ENCODE peak calls at places on chromosomes 1 and 21, in nine cellular contexts. One of them, this sample, is unnamed.

GRCh38 chr1:38773483-38773882 is 86.1 kb downstream of the RRAGC start:
- DNase-seq in esophagus squamous epithelium: no peak
- DNase-seq in body of pancreas: no peak
- DNase-seq in foreskin fibroblast: no peak
- DNase-seq in GM23338: no peak
- DNase-seq in K562: no peak
- DNase-seq in tibial nerve: no peak
- DNase-seq in left ventricle myocardium inferior: no peak
- DNase-seq in fibroblast of villous mesenchyme: no peak
- DNase-seq in this sample: no peak

GRCh38 chr1:231241751-231242150 is 739 bp downstream of the GNPAT start:
- DNase-seq in esophagus squamous epithelium: no peak
- DNase-seq in body of pancreas: no peak
- DNase-seq in foreskin fibroblast: no peak
- DNase-seq in GM23338: peak; percentile 25
- DNase-seq in K562: peak; percentile 58
- DNase-seq in tibial nerve: peak; percentile 7
- DNase-seq in left ventricle myocardium inferior: no peak
- DNase-seq in fibroblast of villous mesenchyme: peak; percentile 7
- DNase-seq in this sample: no peak

GRCh38 chr21:31726407-31726806 is 5.5 kb downstream of the SCAF4 start:
- DNase-seq in esophagus squamous epithelium: no peak
- DNase-seq in body of pancreas: no peak
- DNase-seq in foreskin fibroblast: no peak
- DNase-seq in GM23338: no peak
- DNase-seq in K562: no peak
- DNase-seq in tibial nerve: no peak
- DNase-seq in left ventricle myocardium inferior: no peak
- DNase-seq in fibroblast of villous mesenchyme: no peak
- DNase-seq in this sample: no peak

GRCh38 chr21:35088235-35088865 is 39.2 kb upstream of the RUNX1 start:
- DNase-seq in esophagus squamous epithelium: no peak
- DNase-seq in body of pancreas: no peak
- DNase-seq in foreskin fibroblast: no peak
- DNase-seq in GM23338: no peak
- DNase-seq in K562: no peak
- DNase-seq in tibial nerve: no peak
- DNase-seq in left ventricle myocardium inferior: no peak
- DNase-seq in fibroblast of villous mesenchyme: peak; percentile 12
- DNase-seq in this sample: no peak

GRCh38 chr1:111735858-111736544 is 3.2 kb downstream of the INKA2 start:
- DNase-seq in esophagus squamous epithelium: no peak
- DNase-seq in body of pancreas: no peak
- DNase-seq in foreskin fibroblast: no peak
- DNase-seq in GM23338: peak; percentile 79
- DNase-seq in K562: no peak
- DNase-seq in tibial nerve: no peak
- DNase-seq in left ventricle myocardium inferior: no peak
- DNase-seq in fibroblast of villous mesenchyme: peak; percentile 35
- DNase-seq in this sample: no peak

GRCh38 chr1:77504986-77505385 is 177.5 kb downstream of the ZZZ3 start:
- DNase-seq in esophagus squamous epithelium: no peak
- DNase-seq in body of pancreas: no peak
- DNase-seq in foreskin fibroblast: peak; percentile 48
- DNase-seq in GM23338: no peak
- DNase-seq in K562: no peak
- DNase-seq in tibial nerve: no peak
- DNase-seq in left ventricle myocardium inferior: no peak
- DNase-seq in fibroblast of villous mesenchyme: peak; percentile 49
- DNase-seq in this sample: peak; percentile 17

GRCh38 chr1:19435181-19435580 is 50.2 kb downstream of the CAPZB start:
- DNase-seq in esophagus squamous epithelium: no peak
- DNase-seq in body of pancreas: no peak
- DNase-seq in foreskin fibroblast: peak; percentile 74
- DNase-seq in GM23338: no peak
- DNase-seq in K562: no peak
- DNase-seq in tibial nerve: peak; percentile 58
- DNase-seq in left ventricle myocardium inferior: no peak
- DNase-seq in fibroblast of villous mesenchyme: peak; percentile 93
- DNase-seq in this sample: peak; percentile 87

GRCh38 chr21:16608209-16608830 is 878.5 kb downstream of the USP25 start:
- DNase-seq in esophagus squamous epithelium: no peak
- DNase-seq in body of pancreas: no peak
- DNase-seq in foreskin fibroblast: no peak
- DNase-seq in GM23338: peak; percentile 72
- DNase-seq in K562: no peak
- DNase-seq in tibial nerve: no peak
- DNase-seq in left ventricle myocardium inferior: no peak
- DNase-seq in fibroblast of villous mesenchyme: peak; percentile 6
- DNase-seq in this sample: no peak

GRCh38 chr1:5711079-5711478 is 281.1 kb downstream of the NPHP4 start:
- DNase-seq in esophagus squamous epithelium: no peak
- DNase-seq in body of pancreas: no peak
- DNase-seq in foreskin fibroblast: no peak
- DNase-seq in GM23338: no peak
- DNase-seq in K562: no peak
- DNase-seq in tibial nerve: no peak
- DNase-seq in left ventricle myocardium inferior: no peak
- DNase-seq in fibroblast of villous mesenchyme: no peak
- DNase-seq in this sample: no peak

GRCh38 chr1:84365225-84366221 is 32.8 kb upstream of the DNASE2B start:
- DNase-seq in esophagus squamous epithelium: no peak
- DNase-seq in body of pancreas: peak; percentile 40
- DNase-seq in foreskin fibroblast: peak; percentile 98
- DNase-seq in GM23338: no peak
- DNase-seq in K562: peak; percentile 32
- DNase-seq in tibial nerve: no peak
- DNase-seq in left ventricle myocardium inferior: no peak
- DNase-seq in fibroblast of villous mesenchyme: peak; percentile 92
- DNase-seq in this sample: peak; percentile 96

GRCh38 chr1:161274874-161275273 is 16.3 kb downstream of the PCP4L1 start:
- DNase-seq in esophagus squamous epithelium: no peak
- DNase-seq in body of pancreas: peak; percentile 46
- DNase-seq in foreskin fibroblast: no peak
- DNase-seq in GM23338: no peak
- DNase-seq in K562: no peak
- DNase-seq in tibial nerve: no peak
- DNase-seq in left ventricle myocardium inferior: no peak
- DNase-seq in fibroblast of villous mesenchyme: no peak
- DNase-seq in this sample: no peak

GRCh38 chr21:38661296-38662223 is 144.2 kb upstream of the ETS2 start:
- DNase-seq in esophagus squamous epithelium: no peak
- DNase-seq in body of pancreas: no peak
- DNase-seq in foreskin fibroblast: no peak
- DNase-seq in GM23338: peak; percentile 66
- DNase-seq in K562: no peak
- DNase-seq in tibial nerve: no peak
- DNase-seq in left ventricle myocardium inferior: peak; percentile 20
- DNase-seq in fibroblast of villous mesenchyme: peak; percentile 81
- DNase-seq in this sample: peak; percentile 69

GRCh38 chr1:175744833-175745232 is 1.4 kb upstream of the TNR start:
- DNase-seq in esophagus squamous epithelium: no peak
- DNase-seq in body of pancreas: no peak
- DNase-seq in foreskin fibroblast: no peak
- DNase-seq in GM23338: no peak
- DNase-seq in K562: no peak
- DNase-seq in tibial nerve: no peak
- DNase-seq in left ventricle myocardium inferior: no peak
- DNase-seq in fibroblast of villous mesenchyme: no peak
- DNase-seq in this sample: no peak
- TF ChIP-seq CTCF in esophagus squamous epithelium: no peak
- TF ChIP-seq CTCF in body of pancreas: peak; percentile 15
- TF ChIP-seq CTCF in foreskin fibroblast: no peak
- TF ChIP-seq CTCF in GM23338: no peak
- TF ChIP-seq CTCF in K562: no peak
- TF ChIP-seq CTCF in tibial nerve: peak; percentile 21
- TF ChIP-seq CTCF in left ventricle myocardium inferior: no peak
- TF ChIP-seq CTCF in fibroblast of villous mesenchyme: no peak
- TF ChIP-seq CTCF in this sample: peak; percentile 20

DNA sequence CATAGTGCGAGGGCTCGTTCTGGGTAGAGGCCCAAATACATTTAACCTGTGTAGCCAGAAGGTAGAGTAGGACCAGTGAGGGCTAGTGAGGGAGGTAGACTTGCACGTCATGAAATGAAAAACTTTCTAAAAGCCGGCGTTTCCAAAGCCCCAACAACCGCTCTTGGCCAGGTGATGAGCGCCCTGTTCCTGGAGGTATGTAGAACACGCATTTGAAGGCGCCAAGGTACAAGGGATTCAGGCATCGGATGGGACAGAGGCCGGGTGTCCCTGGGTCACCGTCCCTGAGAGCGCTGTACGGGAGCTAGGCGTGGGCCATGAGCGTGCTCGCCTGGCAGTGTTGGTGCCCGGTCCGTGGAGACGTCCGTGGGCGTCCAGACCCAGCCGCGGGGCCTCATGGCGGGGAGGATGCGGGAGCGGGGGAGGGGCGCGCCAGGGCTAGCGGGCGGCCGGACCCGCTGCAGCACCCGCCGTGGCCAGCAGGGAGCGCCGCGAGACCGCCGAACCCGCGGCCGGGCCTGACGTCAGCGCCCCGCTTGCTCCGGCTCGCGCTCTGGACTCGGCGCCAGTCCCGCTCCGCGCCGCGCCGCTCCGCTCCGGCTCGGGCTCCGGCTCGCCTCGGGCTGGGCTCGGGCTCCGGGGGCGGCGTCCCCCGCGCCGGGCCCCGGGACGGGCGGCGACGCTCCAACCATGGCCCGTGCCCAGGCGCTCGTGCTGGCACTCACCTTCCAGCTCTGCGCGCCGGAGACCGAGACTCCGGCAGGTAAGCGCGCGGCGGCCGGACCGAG is at the start of gene PTPRU:
- DNase-seq in esophagus squamous epithelium: no peak
- DNase-seq in body of pancreas: peak; percentile 85
- DNase-seq in foreskin fibroblast: peak; percentile 62
- DNase-seq in GM23338: peak; percentile 83
- DNase-seq in K562: peak; percentile 97
- DNase-seq in tibial nerve: peak; percentile 51
- DNase-seq in left ventricle myocardium inferior: peak; percentile 81
- DNase-seq in fibroblast of villous mesenchyme: peak; percentile 66
- DNase-seq in this sample: peak; percentile 58
- TF ChIP-seq CTCF in esophagus squamous epithelium: peak; percentile 94
- TF ChIP-seq CTCF in body of pancreas: peak; percentile 37
- TF ChIP-seq CTCF in foreskin fibroblast: peak; percentile 15
- TF ChIP-seq CTCF in GM23338: peak; percentile 84
- TF ChIP-seq CTCF in K562: peak; percentile 57
- TF ChIP-seq CTCF in tibial nerve: peak; percentile 98
- TF ChIP-seq CTCF in left ventricle myocardium inferior: peak; percentile 91
- TF ChIP-seq CTCF in fibroblast of villous mesenchyme: peak; percentile 45
- TF ChIP-seq CTCF in this sample: peak; percentile 29

GRCh38 chr1:209590405-209590804 is 6.9 kb downstream of the CAMK1G start:
- DNase-seq in esophagus squamous epithelium: no peak
- DNase-seq in body of pancreas: no peak
- DNase-seq in foreskin fibroblast: peak; percentile 24
- DNase-seq in GM23338: peak; percentile 72
- DNase-seq in K562: peak; percentile 29
- DNase-seq in tibial nerve: no peak
- DNase-seq in left ventricle myocardium inferior: no peak
- DNase-seq in fibroblast of villous mesenchyme: peak; percentile 29
- DNase-seq in this sample: no peak
- TF ChIP-seq CTCF in esophagus squamous epithelium: no peak
- TF ChIP-seq CTCF in body of pancreas: peak; percentile 17
- TF ChIP-seq CTCF in foreskin fibroblast: peak; percentile 21
- TF ChIP-seq CTCF in GM23338: peak; percentile 62
- TF ChIP-seq CTCF in K562: peak; percentile 32
- TF ChIP-seq CTCF in tibial nerve: peak; percentile 27
- TF ChIP-seq CTCF in left ventricle myocardium inferior: peak; percentile 67
- TF ChIP-seq CTCF in fibroblast of villous mesenchyme: peak; percentile 56
- TF ChIP-seq CTCF in this sample: peak; percentile 56

GRCh38 chr1:204465469-204466415 is 28.9 kb downstream of the PIK3C2B start:
- DNase-seq in esophagus squamous epithelium: no peak
- DNase-seq in body of pancreas: no peak
- DNase-seq in foreskin fibroblast: no peak
- DNase-seq in GM23338: no peak
- DNase-seq in K562: peak; percentile 68
- DNase-seq in tibial nerve: no peak
- DNase-seq in left ventricle myocardium inferior: no peak
- DNase-seq in fibroblast of villous mesenchyme: peak; percentile 29
- DNase-seq in this sample: no peak
- TF ChIP-seq CTCF in esophagus squamous epithelium: no peak
- TF ChIP-seq CTCF in body of pancreas: no peak
- TF ChIP-seq CTCF in foreskin fibroblast: no peak
- TF ChIP-seq CTCF in GM23338: no peak
- TF ChIP-seq CTCF in K562: no peak
- TF ChIP-seq CTCF in tibial nerve: no peak
- TF ChIP-seq CTCF in left ventricle myocardium inferior: no peak
- TF ChIP-seq CTCF in fibroblast of villous mesenchyme: no peak
- TF ChIP-seq CTCF in this sample: no peak

DNA sequence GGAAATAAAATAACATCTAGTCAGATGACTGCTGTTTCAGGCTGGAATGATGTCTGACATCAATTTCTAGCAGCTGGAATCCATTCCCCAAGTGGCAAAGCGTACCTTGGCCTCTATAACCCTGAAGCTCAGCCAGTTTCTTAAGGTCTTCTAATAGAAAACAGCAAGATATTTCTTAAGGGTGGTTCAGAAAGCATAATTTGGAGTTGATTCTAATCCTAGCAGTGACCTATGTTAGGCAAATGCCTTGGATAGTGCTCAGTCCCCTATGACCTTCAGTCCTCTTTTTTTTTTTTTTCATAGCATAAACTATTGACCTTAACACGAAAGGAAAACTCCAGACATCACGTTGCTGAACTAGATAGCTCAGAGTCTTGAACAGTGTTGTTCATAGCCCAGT is 56.5 kb downstream of the LAMC2 start:
- DNase-seq in esophagus squamous epithelium: no peak
- DNase-seq in body of pancreas: no peak
- DNase-seq in foreskin fibroblast: no peak
- DNase-seq in GM23338: no peak
- DNase-seq in K562: no peak
- DNase-seq in tibial nerve: peak; percentile 64
- DNase-seq in left ventricle myocardium inferior: no peak
- DNase-seq in fibroblast of villous mesenchyme: peak; percentile 24
- DNase-seq in this sample: peak; percentile 45
- TF ChIP-seq CTCF in esophagus squamous epithelium: no peak
- TF ChIP-seq CTCF in body of pancreas: no peak
- TF ChIP-seq CTCF in foreskin fibroblast: no peak
- TF ChIP-seq CTCF in GM23338: no peak
- TF ChIP-seq CTCF in K562: no peak
- TF ChIP-seq CTCF in tibial nerve: no peak
- TF ChIP-seq CTCF in left ventricle myocardium inferior: no peak
- TF ChIP-seq CTCF in fibroblast of villous mesenchyme: no peak
- TF ChIP-seq CTCF in this sample: no peak

GRCh38 chr1:29706936-29707335 is 470.6 kb downstream of the PTPRU start:
- DNase-seq in esophagus squamous epithelium: no peak
- DNase-seq in body of pancreas: no peak
- DNase-seq in foreskin fibroblast: peak; percentile 69
- DNase-seq in GM23338: peak; percentile 94
- DNase-seq in K562: peak; percentile 83
- DNase-seq in tibial nerve: no peak
- DNase-seq in left ventricle myocardium inferior: no peak
- DNase-seq in fibroblast of villous mesenchyme: peak; percentile 31
- DNase-seq in this sample: peak; percentile 37
- TF ChIP-seq CTCF in esophagus squamous epithelium: peak; percentile 32
- TF ChIP-seq CTCF in body of pancreas: no peak
- TF ChIP-seq CTCF in foreskin fibroblast: peak; percentile 68
- TF ChIP-seq CTCF in GM23338: peak; percentile 83
- TF ChIP-seq CTCF in K562: no peak
- TF ChIP-seq CTCF in tibial nerve: no peak
- TF ChIP-seq CTCF in left ventricle myocardium inferior: peak; percentile 20
- TF ChIP-seq CTCF in fibroblast of villous mesenchyme: peak; percentile 67
- TF ChIP-seq CTCF in this sample: peak; percentile 50

GRCh38 chr1:4700801-4701200 is 46.4 kb downstream of the AJAP1 start:
- DNase-seq in esophagus squamous epithelium: no peak
- DNase-seq in body of pancreas: no peak
- DNase-seq in foreskin fibroblast: no peak
- DNase-seq in GM23338: no peak
- DNase-seq in K562: no peak
- DNase-seq in tibial nerve: no peak
- DNase-seq in left ventricle myocardium inferior: no peak
- DNase-seq in fibroblast of villous mesenchyme: no peak
- DNase-seq in this sample: no peak
- TF ChIP-seq CTCF in esophagus squamous epithelium: no peak
- TF ChIP-seq CTCF in body of pancreas: no peak
- TF ChIP-seq CTCF in foreskin fibroblast: no peak
- TF ChIP-seq CTCF in GM23338: no peak
- TF ChIP-seq CTCF in K562: no peak
- TF ChIP-seq CTCF in tibial nerve: no peak
- TF ChIP-seq CTCF in left ventricle myocardium inferior: no peak
- TF ChIP-seq CTCF in fibroblast of villous mesenchyme: no peak
- TF ChIP-seq CTCF in this sample: no peak